ENCODE peak calls at places on chromosomes 11 and 22, in four cellular contexts. H, T, V and Q are unnamed samples.

GRCh38 chr22:38755911-38756532 is at the start of gene SUN2:
- DNase-seq in H (peak; percentile 91), V (peak; percentile 97), T (peak; percentile 64), Q (peak; percentile 91)

GRCh38 chr22:16845465-16845864 is 20.3 kb upstream of the XKR3 start:
- DNase-seq in V (no peak), T (no peak), H (no peak), Q (no peak)

GRCh38 chr22:24521791-24522245 is 26.7 kb downstream of the UPB1 start:
- DNase-seq in H (peak; percentile 84), V (no peak), T (peak; percentile 47), Q (peak; percentile 84)

GRCh38 chr22:47607486-47607885 is 845.0 kb downstream of the TBC1D22A start:
- DNase-seq in H (no peak), T (no peak), V (no peak), Q (no peak)

GRCh38 chr11:116825434-116825833 is 2.3 kb upstream of the APOA4 start:
- DNase-seq in T (no peak), H (no peak), V (no peak), Q (no peak)

GRCh38 chr11:6755303-6755952 is 16.3 kb downstream of the OR2AG2 start:
- DNase-seq in H (peak; percentile 73), T (peak; percentile 57), V (no peak), Q (peak; percentile 61)

GRCh38 chr11:92626624-92627023 is 342.8 kb upstream of the MTNR1B start:
- DNase-seq in V (no peak), H (no peak), T (no peak), Q (no peak)

GRCh38 chr11:21944577-21944976 is 248.3 kb upstream of the ANO5 start:
- DNase-seq in H (no peak), T (no peak), V (no peak), Q (no peak)

GRCh38 chr11:13440100-13440855 is 22.7 kb downstream of the BTBD10 start:
- DNase-seq in V (no peak), T (no peak), H (peak; percentile 76), Q (no peak)

GRCh38 chr11:44268807-44269080 is 41.2 kb downstream of the ALX4 start:
- DNase-seq in V (no peak), H (no peak), T (no peak), Q (no peak)

GRCh38 chr11:99592241-99592640 is 571.5 kb downstream of the CNTN5 start:
- DNase-seq in V (no peak), T (no peak), H (no peak), Q (no peak)

GRCh38 chr11:78420796-78421209 is 3.2 kb upstream of the GAB2 start:
- DNase-seq in H (peak; percentile 86), T (no peak), V (peak; percentile 67), Q (no peak)